ENCODE peak calls at places on chromosome 4, in four cellular contexts. B, N, Y and X are unnamed samples.

GRCh38 chr4:151719045-151719743 is 41.6 kb downstream of the GATB start:
- DNase-seq in B (no peak), N (no peak), Y (no peak), X (no peak)

GRCh38 chr4:71270901-71271300 is 67.9 kb upstream of the SLC4A4 start:
- DNase-seq in B (no peak), N (peak; percentile 47), Y (peak; percentile 14), X (peak; percentile 39)

GRCh38 chr4:77449996-77450395 is 155.6 kb upstream of the CXCL13 start:
- DNase-seq in B (no peak), N (peak; percentile 11), Y (no peak), X (no peak)

GRCh38 chr4:168604496-168605373 is 107.9 kb downstream of the PALLD start:
- DNase-seq in B (peak; percentile 91), N (peak; percentile 94), Y (no peak), X (peak; percentile 84)

GRCh38 chr4:6367313-6367945 is 97.8 kb downstream of the WFS1 start:
- DNase-seq in B (no peak), N (no peak), Y (no peak), X (no peak)

GRCh38 chr4:6714954-6715353 is 1.0 kb upstream of the BLOC1S4 start:
- DNase-seq in B (no peak), N (no peak), Y (no peak), X (no peak)

GRCh38 chr4:158796370-158797140 is 27.7 kb downstream of the FNIP2 start:
- DNase-seq in B (peak; percentile 58), N (peak; percentile 85), Y (no peak), X (no peak)

GRCh38 chr4:140238353-140239041 is 84.5 kb upstream of the MAML3 start:
- DNase-seq in B (peak; percentile 46), N (peak; percentile 94), Y (no peak), X (no peak)

GRCh38 chr4:80097395-80098177 is 24.6 kb upstream of the ANTXR2 start:
- DNase-seq in B (peak; percentile 26), N (peak; percentile 90), Y (no peak), X (peak; percentile 57)

GRCh38 chr4:8051644-8052043 is 107.0 kb downstream of the ABLIM2 start:
- DNase-seq in B (no peak), N (no peak), Y (no peak), X (no peak)

GRCh38 chr4:2071912-2072867 is 13.1 kb downstream of the NAT8L start:
- DNase-seq in B (no peak), N (no peak), Y (no peak), X (no peak)

GRCh38 chr4:189364032-189364449 is 576.6 kb upstream of the FRG1 start:
- DNase-seq in B (peak; percentile 16), N (no peak), Y (no peak), X (no peak)

GRCh38 chr4:6728320-6729029 is 12.5 kb downstream of the BLOC1S4 start:
- DNase-seq in B (no peak), N (no peak), Y (no peak), X (no peak)

GRCh38 chr4:136863756-136864155 is 668.5 kb downstream of the PCDH18 start:
- DNase-seq in B (no peak), N (peak; percentile 4), Y (no peak), X (peak; percentile 28)

GRCh38 chr4:171353535-171353934 is 459.7 kb upstream of the GALNTL6 start:
- DNase-seq in B (no peak), N (no peak), Y (no peak), X (no peak)

GRCh38 chr4:38678078-38678477 is 14.1 kb downstream of the KLF3 start:
- DNase-seq in B (peak; percentile 58), N (peak; percentile 97), Y (no peak), X (peak; percentile 95)

GRCh38 chr4:177051473-177052060 is 258.1 kb upstream of the NEIL3 start:
- DNase-seq in B (peak; percentile 30), N (peak; percentile 36), Y (peak; percentile 51), X (peak; percentile 4)

GRCh38 chr4:128155231-128155855 is 94.2 kb downstream of the LARP1B start:
- DNase-seq in B (no peak), N (no peak), Y (no peak), X (no peak)

GRCh38 chr4:148831945-148832344 is 389.7 kb upstream of the NR3C2 start:
- DNase-seq in B (peak; percentile 95), N (peak; percentile 92), Y (no peak), X (peak; percentile 21)

GRCh38 chr4:62208921-62209320 is 1008.8 kb downstream of the ADGRL3 start:
- DNase-seq in B (no peak), N (no peak), Y (no peak), X (no peak)

GRCh38 chr4:128635141-128635911 is 174.2 kb upstream of the JADE1 start:
- DNase-seq in B (no peak), N (no peak), Y (no peak), X (peak; percentile 48)

GRCh38 chr4:949656-950055 is 17.4 kb downstream of the TMEM175 start:
- DNase-seq in B (no peak), N (no peak), Y (no peak), X (no peak)

GRCh38 chr4:16078195-16078756 is 5.5 kb downstream of the PROM1 start:
- DNase-seq in B (peak; percentile 16), N (no peak), Y (no peak), X (no peak)

GRCh38 chr4:112029642-112030235 is 115.5 kb upstream of the FAM241A start:
- DNase-seq in B (peak; percentile 21), N (peak; percentile 53), Y (no peak), X (no peak)

GRCh38 chr4:145804134-145804533 is 124.2 kb downstream of the C4orf51 start:
- DNase-seq in B (peak; percentile 98), N (peak; percentile 92), Y (no peak), X (peak; percentile 77)

GRCh38 chr4:145812902-145813301 is 125.7 kb downstream of the ZNF827 start:
- DNase-seq in B (peak; percentile 87), N (no peak), Y (no peak), X (no peak)

GRCh38 chr4:145808021-145808650 is 128.2 kb downstream of the C4orf51 start:
- DNase-seq in B (peak; percentile 99), N (peak; percentile 97), Y (no peak), X (peak; percentile 96)

GRCh38 chr4:145805490-145805889 is 125.5 kb downstream of the C4orf51 start:
- DNase-seq in B (peak; percentile 74), N (no peak), Y (no peak), X (peak; percentile 60)

GRCh38 chr4:145808848-145809512 is 129.0 kb downstream of the C4orf51 start:
- DNase-seq in B (no peak), N (peak; percentile 16), Y (no peak), X (no peak)
- H3K4me2 ChIP-seq in B (peak overlapping the region; percentile 32), N (peak overlapping the region; percentile 79), Y (no peak overlapping the region), X (no peak overlapping the region)

DNA sequence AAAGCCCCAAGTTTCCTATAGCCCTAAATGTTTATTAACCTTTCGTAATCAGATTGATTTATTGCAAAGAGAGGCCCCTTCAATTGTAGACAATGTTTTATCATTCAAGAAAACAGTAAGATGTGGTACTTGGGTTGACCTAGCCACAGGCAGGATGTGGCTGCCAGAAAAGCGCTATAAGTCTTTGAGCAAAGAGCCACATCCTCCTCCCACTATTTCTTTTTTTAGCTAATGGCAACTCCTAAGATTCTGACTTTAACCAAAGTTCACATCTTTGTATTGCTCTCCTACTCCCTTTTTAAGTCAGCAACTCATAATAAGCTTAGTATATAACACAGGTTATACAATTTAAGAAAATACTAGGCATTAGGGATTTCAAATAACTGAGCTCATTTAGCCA is 70.7 kb upstream of the PPP3CA start:
- DNase-seq in B (no peak), N (no peak), Y (no peak), X (peak; percentile 12)
- H3K4me2 ChIP-seq in B (no peak overlapping the region), N (no peak overlapping the region), Y (no peak overlapping the region), X (no peak overlapping the region)

DNA sequence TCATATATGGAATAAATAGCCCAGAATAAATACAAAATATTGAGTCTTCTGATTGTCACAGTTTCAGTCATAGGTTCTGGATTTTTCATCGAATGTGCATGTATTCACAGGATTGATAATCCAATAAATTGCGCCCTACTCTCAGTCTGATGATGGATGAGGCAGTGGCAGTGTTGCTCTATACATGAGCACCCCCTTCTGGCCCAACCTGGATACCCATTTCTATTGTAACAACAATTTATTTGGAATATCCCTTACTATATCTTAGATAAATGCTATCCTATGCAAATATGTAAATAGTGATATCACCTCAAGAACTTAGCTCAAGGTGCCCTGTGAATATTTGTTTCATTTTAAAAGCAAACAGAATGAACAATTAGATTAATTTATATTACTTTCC is 733.7 kb upstream of the PABPC4L start:
- DNase-seq in B (no peak), N (peak; percentile 15), Y (peak; percentile 0), X (peak; percentile 32)
- H3K4me2 ChIP-seq in B (no peak overlapping the region), N (no peak overlapping the region), Y (no peak overlapping the region), X (no peak overlapping the region)

GRCh38 chr4:110059556-110060191 is 138.7 kb downstream of the ELOVL6 start:
- DNase-seq in B (no peak), N (peak; percentile 18), Y (peak; percentile 18), X (no peak)
- H3K4me2 ChIP-seq in B (no peak overlapping the region), N (peak overlapping the region; percentile 17), Y (no peak overlapping the region), X (no peak overlapping the region)

GRCh38 chr4:182185491-182185890 is 57.7 kb upstream of the TENM3 start:
- DNase-seq in B (no peak), N (no peak), Y (no peak), X (no peak)

GRCh38 chr4:182188622-182189021 is 54.6 kb upstream of the TENM3 start:
- DNase-seq in B (peak; percentile 61), N (peak; percentile 47), Y (no peak), X (no peak)

GRCh38 chr4:182190306-182190705 is 52.9 kb upstream of the TENM3 start:
- DNase-seq in B (no peak), N (no peak), Y (no peak), X (no peak)

GRCh38 chr4:182192511-182193181 is 50.6 kb upstream of the TENM3 start:
- DNase-seq in B (peak; percentile 84), N (no peak), Y (no peak), X (no peak)

DNA sequence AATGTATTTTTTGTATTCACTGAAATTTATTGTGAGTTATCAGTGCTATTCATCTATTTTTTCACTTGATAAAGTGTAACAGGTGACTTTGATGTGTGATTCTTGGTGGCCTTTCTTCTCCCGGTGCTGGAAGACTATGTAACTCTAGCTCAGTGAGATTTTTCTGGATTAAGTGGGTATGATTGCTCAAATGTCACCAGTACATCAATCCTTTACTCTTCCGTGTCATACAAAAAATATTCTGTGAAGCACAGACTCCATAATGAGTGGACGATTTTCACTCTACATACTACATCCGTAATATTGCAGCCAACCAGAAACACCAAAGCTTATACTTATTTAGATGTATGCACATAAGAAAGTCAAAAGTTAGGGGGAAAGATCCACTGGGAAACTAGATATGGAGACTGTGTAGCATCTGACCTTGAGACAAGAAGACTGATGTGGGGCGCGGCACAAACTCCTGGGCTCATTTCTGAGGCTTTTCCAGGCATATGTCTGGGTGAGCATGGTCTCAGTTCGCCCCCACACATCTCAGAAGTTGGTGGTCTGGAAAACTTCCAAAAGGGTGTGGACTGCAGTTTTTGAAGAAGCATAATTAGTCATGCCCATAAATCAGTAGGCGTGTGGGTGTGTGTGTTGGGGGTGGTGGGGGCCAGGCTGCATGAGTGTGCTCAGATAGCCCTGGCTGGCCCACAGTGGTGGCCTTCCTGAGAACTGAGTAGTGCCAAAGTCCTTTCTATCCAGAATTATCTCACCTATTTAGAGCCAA is 53.9 kb upstream of the TENM3 start:
- DNase-seq in B (peak; percentile 91), N (peak; percentile 63), Y (no peak), X (peak; percentile 32)
- H3K4me2 ChIP-seq in B (peak overlapping the region; percentile 13), N (peak overlapping the region; percentile 36), Y (no peak overlapping the region), X (no peak overlapping the region)